ENCODE peak calls at places on chromosomes 13 and 19, in five cellular contexts. I is neuronal stem cell, E is mesenchymal stem cell, W is trophoblast cell, C is H1. S is an unnamed sample.

GRCh38 chr13:103299079-103299478 is 232.9 kb upstream of the SLC10A2 start:
- DNase-seq in I (no peak), E (no peak), W (no peak), C (peak), S (peak)

GRCh38 chr19:36151144-36152051 is 849 bp downstream of the COX7A1 start:
- DNase-seq in I (no peak), E (no peak), W (no peak), C (no peak), S (peak)

GRCh38 chr19:18637644-18638630 is 1.1 kb downstream of the KLHL26 start:
- DNase-seq in I (no peak), E (no peak), W (no peak), C (no peak), S (no peak)

GRCh38 chr13:58979851-58980250 is 1183.9 kb downstream of the DIAPH3 start:
- DNase-seq in I (no peak), E (no peak), W (no peak), C (no peak), S (no peak)

GRCh38 chr19:7869910-7870511 is 4.2 kb downstream of the PRR36 start:
- DNase-seq in I (peak), E (peak), W (peak), C (peak), S (peak)

GRCh38 chr19:5035817-5036732 is 67.2 kb downstream of the KDM4B start:
- DNase-seq in I (no peak), E (no peak), W (no peak), C (no peak), S (no peak)

GRCh38 chr13:52847682-52848432 is 583 bp downstream of the PCDH8 start:
- DNase-seq in I (no peak), E (no peak), W (no peak), C (no peak), S (no peak)

GRCh38 chr13:84962141-84962750 is 837.0 kb downstream of the SLITRK6 start:
- DNase-seq in I (no peak), E (no peak), W (no peak), C (no peak), S (no peak)

GRCh38 chr19:43591904-43592772 is 3.8 kb downstream of the IRGQ start:
- DNase-seq in I (no peak), E (no peak), W (no peak), C (no peak), S (no peak)

GRCh38 chr13:44876782-44877324 is 112.4 kb downstream of the NUFIP1 start:
- DNase-seq in I (no peak), E (no peak), W (no peak), C (peak), S (peak)

GRCh38 chr13:49731766-49732165 is 40.5 kb upstream of the EBPL start:
- DNase-seq in I (no peak), E (peak), W (no peak), C (no peak), S (no peak)

GRCh38 chr19:28737021-28737525 is 475.9 kb downstream of the UQCRFS1 start:
- DNase-seq in I (no peak), E (peak), W (no peak), C (no peak), S (no peak)

GRCh38 chr13:100512422-100512821 is 76.2 kb downstream of the GGACT start:
- DNase-seq in I (no peak), E (peak), W (no peak), C (no peak), S (no peak)

GRCh38 chr13:37531054-37531453 is 67.5 kb downstream of the POSTN start:
- DNase-seq in I (no peak), E (peak), W (peak), C (no peak), S (no peak)

GRCh38 chr13:76812206-76812882 is 73.9 kb downstream of the KCTD12 start:
- DNase-seq in I (no peak), E (no peak), W (no peak), C (no peak), S (no peak)

GRCh38 chr13:27510082-27510481 is 59.7 kb upstream of the MTIF3 start:
- DNase-seq in I (no peak), E (no peak), W (no peak), C (no peak), S (no peak)

DNA sequence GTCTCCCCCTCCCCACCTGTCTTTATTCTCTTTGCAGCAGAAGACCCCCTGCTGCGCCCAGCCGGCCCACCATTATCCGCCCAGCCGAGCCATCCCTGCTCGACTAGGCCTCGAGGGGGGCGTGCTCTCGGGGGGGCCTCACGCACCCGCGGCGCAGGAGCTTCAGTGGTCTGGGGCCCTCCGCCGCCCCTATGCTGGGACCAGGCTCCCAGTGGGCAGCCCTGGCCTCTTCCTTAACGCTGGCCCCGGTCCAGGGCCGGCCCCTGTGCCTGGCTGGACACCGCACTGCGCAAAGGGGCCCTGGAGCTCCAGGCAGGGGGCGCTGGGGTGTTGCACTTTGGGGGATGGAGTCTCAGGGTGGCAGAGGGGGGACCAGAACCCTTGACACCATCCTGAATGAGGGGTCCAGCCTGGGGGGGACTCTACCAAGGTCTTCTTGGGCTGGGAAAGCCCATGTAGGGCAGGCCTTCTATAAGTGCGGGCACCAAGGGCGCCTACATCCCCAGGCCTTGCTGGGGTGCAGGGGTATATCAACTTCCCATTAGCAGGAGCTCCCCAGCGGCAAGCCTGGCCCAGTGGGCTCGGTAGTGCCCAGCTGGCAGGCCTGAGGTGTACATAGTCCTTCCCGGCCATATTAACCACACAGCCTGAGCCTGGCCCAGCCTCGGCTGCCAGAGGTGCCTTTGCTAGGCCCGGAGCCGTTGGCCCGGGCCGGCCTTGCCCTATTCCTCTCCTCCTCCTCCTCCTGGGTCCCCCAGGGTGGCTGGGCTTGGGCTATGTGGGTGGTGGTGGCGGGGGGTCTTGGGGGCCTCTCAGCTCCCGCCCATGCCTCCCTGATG is 4.9 kb downstream of the TMED1 start:
- DNase-seq in I (no peak), E (no peak), W (no peak), C (no peak), S (no peak)
- H2BK12ac ChIP-seq in I (no peak), E (no peak), W (no peak), C (no peak), S (no peak)

DNA sequence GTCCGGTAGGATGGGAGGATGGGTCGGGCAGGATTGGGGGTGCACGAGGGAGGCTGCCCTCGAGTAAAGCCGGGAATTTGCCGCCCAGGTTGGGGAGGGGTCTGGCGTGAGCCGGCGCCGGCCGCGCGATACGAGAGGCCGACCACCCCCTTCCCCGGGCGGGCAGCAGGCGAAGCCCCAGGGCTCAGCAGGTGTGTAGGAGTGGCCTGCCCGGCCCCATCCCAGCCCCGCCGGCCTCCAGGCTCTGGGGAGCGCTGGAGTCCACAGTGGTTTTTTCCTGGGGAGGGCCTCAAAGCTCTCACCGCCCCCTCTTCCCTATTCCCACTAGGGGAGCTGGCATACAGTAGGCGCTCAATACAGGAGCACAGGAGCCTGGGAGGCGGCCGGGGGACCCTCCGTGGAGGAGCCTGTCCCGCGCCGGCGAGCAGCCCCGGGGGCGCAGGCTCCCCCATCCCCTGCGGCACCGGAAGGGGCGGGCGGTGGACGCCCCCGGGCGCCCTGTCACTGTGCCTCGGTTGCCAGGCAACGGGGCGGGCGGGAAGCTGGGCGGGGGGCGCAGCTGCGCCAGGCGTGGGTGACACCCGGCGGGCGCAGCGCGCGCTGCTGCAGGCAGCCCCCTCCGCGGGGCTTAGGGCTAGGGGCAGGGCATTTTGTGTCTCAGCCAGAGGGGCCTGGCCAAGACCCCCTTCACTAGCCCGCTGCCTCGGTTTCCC is 3.5 kb upstream of the REXO1 start:
- DNase-seq in I (no peak), E (no peak), W (no peak), C (no peak), S (no peak)
- H3K9ac ChIP-seq in I (no peak), E (no peak), W (no peak), C (no peak), S (no peak)

DNA sequence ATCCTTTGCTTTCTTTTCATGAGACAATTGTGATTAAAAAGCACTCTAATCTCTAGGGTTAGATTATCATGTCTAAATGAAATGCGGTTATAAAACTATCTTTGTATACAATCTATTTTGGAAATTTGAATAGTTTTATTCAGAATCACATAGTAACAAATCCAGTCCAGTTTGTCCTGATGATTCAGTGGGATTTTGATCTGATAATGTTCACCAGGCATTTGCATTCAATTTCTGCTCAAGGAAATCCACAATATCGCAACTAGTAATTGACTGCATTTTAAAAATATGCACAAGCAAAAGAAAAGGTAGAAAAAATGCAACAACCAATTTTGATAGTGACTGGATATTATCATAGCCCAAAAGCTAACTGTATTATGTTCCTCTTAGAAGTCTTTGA is 63.8 kb downstream of the ITGBL1 start:
- DNase-seq in I (no peak), E (no peak), W (no peak), C (no peak), S (no peak)
- H2BK12ac ChIP-seq in I (no peak), E (no peak), W (no peak), C (no peak), S (no peak)

GRCh38 chr19:11422163-11423068 is 3.3 kb upstream of the RGL3 start:
- DNase-seq in I (peak), E (peak), W (peak), C (peak), S (peak)

GRCh38 chr19:11421607-11422098 is 2.5 kb upstream of the RGL3 start:
- DNase-seq in I (no peak), E (no peak), W (peak), C (peak), S (peak)

GRCh38 chr19:11423164-11423803 is 4.2 kb upstream of the RGL3 start:
- DNase-seq in I (no peak), E (no peak), W (no peak), C (peak), S (no peak)

GRCh38 chr19:11420429-11420893 is 1.3 kb upstream of the RGL3 start:
- DNase-seq in I (no peak), E (peak), W (peak), C (peak), S (no peak)

GRCh38 chr19:11420894-11421606 is 1.9 kb upstream of the RGL3 start:
- DNase-seq in I (no peak), E (no peak), W (no peak), C (peak), S (peak)
- H3K9ac ChIP-seq in I (peak), E (peak), W (no peak), C (peak), S (peak)

GRCh38 chr19:29841559-29842367 is 30.0 kb downstream of the CCNE1 start:
- DNase-seq in I (peak), E (peak), W (peak), C (no peak), S (peak)
- H2BK12ac ChIP-seq in I (no peak), E (peak), W (no peak), C (no peak), S (no peak)

GRCh38 chr19:46298477-46299003 is 1.7 kb downstream of the HIF3A start:
- DNase-seq in I (no peak), E (peak), W (no peak), C (no peak), S (no peak)

GRCh38 chr19:46297700-46298476 is 1.0 kb downstream of the HIF3A start:
- DNase-seq in I (no peak), E (peak), W (no peak), C (peak), S (no peak)

GRCh38 chr19:46299004-46299509 is 2.2 kb downstream of the HIF3A start:
- DNase-seq in I (no peak), E (peak), W (no peak), C (no peak), S (no peak)

GRCh38 chr19:46296722-46297431 is at the start of gene HIF3A:
- DNase-seq in I (peak), E (peak), W (no peak), C (peak), S (peak)

DNA sequence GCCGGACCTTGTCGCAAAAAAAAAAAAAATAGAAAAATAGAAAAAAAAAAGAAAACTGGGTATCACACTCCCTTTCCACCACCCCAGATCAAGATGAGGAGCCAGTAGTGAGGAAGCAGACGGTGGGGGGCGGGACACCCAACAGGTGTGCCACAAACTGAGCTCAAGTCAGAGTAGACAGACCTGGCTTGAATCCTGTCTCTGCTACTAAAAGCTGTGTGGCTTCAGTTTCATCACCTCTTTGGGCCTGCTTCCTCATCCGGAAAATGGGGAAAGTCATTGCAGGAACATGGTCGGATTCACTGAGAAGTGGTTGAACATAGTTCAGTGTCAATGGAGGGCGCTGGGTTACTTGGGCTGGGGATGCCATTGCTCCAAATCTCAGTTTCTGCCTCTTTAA is 2.9 kb downstream of the HIF3A start:
- DNase-seq in I (no peak), E (no peak), W (no peak), C (no peak), S (no peak)
- H3K9ac ChIP-seq in I (no peak), E (peak), W (no peak), C (no peak), S (no peak)

DNA sequence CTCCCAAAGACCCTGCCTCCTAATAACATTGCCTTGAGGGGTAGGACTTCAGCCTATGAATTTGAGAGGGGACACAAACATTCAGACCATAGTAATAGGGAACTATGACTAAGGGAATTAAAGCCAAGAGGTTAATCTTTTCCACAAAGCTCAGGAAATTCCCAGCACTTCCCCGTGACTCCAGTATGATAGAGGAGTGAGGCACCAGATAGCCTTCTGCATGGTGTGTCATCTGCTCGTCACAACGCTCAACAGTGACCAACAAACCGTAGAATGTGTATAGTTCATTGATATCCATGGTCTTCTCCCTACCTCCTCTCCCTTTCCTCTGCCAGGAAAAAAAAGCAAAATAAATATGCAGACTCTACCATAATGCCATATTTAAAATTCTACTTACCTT is 64.4 kb downstream of the B3GLCT start:
- DNase-seq in I (no peak), E (no peak), W (no peak), C (no peak), S (no peak)
- H2BK12ac ChIP-seq in I (no peak), E (no peak), W (no peak), C (no peak), S (no peak)

GRCh38 chr13:79709526-79709925 is 228.6 kb downstream of the NDFIP2 start:
- DNase-seq in I (no peak), E (no peak), W (no peak), C (no peak), S (no peak)
- H3K9ac ChIP-seq in I (no peak), E (peak), W (no peak), C (no peak), S (no peak)

DNA sequence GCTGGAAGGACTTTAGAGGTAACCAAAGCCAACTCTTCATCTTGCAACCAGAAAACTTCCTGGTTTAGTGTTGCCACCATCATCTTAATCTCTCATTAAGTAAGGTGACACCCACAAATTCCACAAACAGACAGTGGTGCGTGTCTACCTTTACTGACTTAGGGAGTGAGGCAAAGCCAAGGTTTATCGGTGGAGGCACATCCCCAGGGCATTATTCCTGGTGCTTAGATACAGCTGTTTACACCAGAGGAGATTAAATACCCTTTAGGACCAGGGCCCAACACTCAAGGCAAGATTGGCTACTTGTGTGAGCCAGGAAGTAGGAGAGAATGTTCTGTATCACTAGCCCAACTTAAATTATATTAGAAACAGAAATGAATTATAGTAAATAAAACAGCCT is 9.5 kb downstream of the STOML3 start:
- DNase-seq in I (no peak), E (no peak), W (no peak), C (no peak), S (no peak)
- H2BK12ac ChIP-seq in I (no peak), E (no peak), W (peak), C (peak), S (no peak)